ENCODE peak calls at places on chromosomes 3 and 15, in nine cellular contexts. One of them, this sample, is unnamed.
A peak's percentile ranks its signal among the peaks of the same experiment; 100 is the strongest.

GRCh38 chr15:65040461-65040860 is 4.7 kb upstream of the SLC51B start:
- DNase-seq in uterus: no peak
- DNase-seq in effector memory CD8-positive, alpha-beta T cell: no peak
- DNase-seq in T-helper 9 cell: no peak
- DNase-seq in HTR-8/SVneo: no peak
- DNase-seq in iris pigment epithelial cell: no peak
- DNase-seq in HT-29: no peak
- DNase-seq in posterior vena cava: no peak
- DNase-seq in RPMI8226: no peak
- DNase-seq in this sample: no peak

GRCh38 chr15:91790826-91791225 is 62.7 kb upstream of the SLCO3A1 start:
- DNase-seq in effector memory CD8-positive, alpha-beta T cell: no peak
- DNase-seq in iris pigment epithelial cell: peak; percentile 31
- DNase-seq in posterior vena cava: no peak
- DNase-seq in HT-29: no peak
- DNase-seq in uterus: no peak
- DNase-seq in T-helper 9 cell: no peak
- DNase-seq in HTR-8/SVneo: no peak
- DNase-seq in RPMI8226: no peak
- DNase-seq in this sample: no peak

GRCh38 chr15:40343512-40343911 is 2.8 kb upstream of the CCDC9B start:
- DNase-seq in posterior vena cava: peak; percentile 78
- DNase-seq in RPMI8226: no peak
- DNase-seq in HT-29: peak; percentile 51
- DNase-seq in HTR-8/SVneo: peak; percentile 63
- DNase-seq in uterus: no peak
- DNase-seq in effector memory CD8-positive, alpha-beta T cell: no peak
- DNase-seq in T-helper 9 cell: no peak
- DNase-seq in iris pigment epithelial cell: peak; percentile 93
- DNase-seq in this sample: no peak

GRCh38 chr3:44969170-44969569 is 6.8 kb downstream of the ZDHHC3 start:
- DNase-seq in uterus: no peak
- DNase-seq in T-helper 9 cell: no peak
- DNase-seq in effector memory CD8-positive, alpha-beta T cell: no peak
- DNase-seq in HT-29: no peak
- DNase-seq in posterior vena cava: no peak
- DNase-seq in RPMI8226: no peak
- DNase-seq in HTR-8/SVneo: no peak
- DNase-seq in iris pigment epithelial cell: no peak
- DNase-seq in this sample: no peak

GRCh38 chr3:186902154-186902553 is 28.2 kb upstream of the ST6GAL1 start:
- DNase-seq in RPMI8226: no peak
- DNase-seq in posterior vena cava: no peak
- DNase-seq in HT-29: no peak
- DNase-seq in uterus: no peak
- DNase-seq in effector memory CD8-positive, alpha-beta T cell: no peak
- DNase-seq in HTR-8/SVneo: no peak
- DNase-seq in iris pigment epithelial cell: peak; percentile 55
- DNase-seq in T-helper 9 cell: no peak
- DNase-seq in this sample: no peak

GRCh38 chr3:186286114-186286513 is 75.9 kb downstream of the DGKG start:
- DNase-seq in HTR-8/SVneo: no peak
- DNase-seq in posterior vena cava: no peak
- DNase-seq in T-helper 9 cell: no peak
- DNase-seq in HT-29: no peak
- DNase-seq in effector memory CD8-positive, alpha-beta T cell: no peak
- DNase-seq in iris pigment epithelial cell: peak; percentile 45
- DNase-seq in uterus: no peak
- DNase-seq in RPMI8226: no peak
- DNase-seq in this sample: no peak

GRCh38 chr3:138686771-138687221 is 78.2 kb downstream of the FAIM start:
- DNase-seq in effector memory CD8-positive, alpha-beta T cell: no peak
- DNase-seq in HTR-8/SVneo: peak; percentile 27
- DNase-seq in T-helper 9 cell: no peak
- DNase-seq in RPMI8226: peak; percentile 77
- DNase-seq in HT-29: peak; percentile 58
- DNase-seq in posterior vena cava: no peak
- DNase-seq in uterus: no peak
- DNase-seq in iris pigment epithelial cell: peak; percentile 93
- DNase-seq in this sample: no peak

GRCh38 chr3:58692484-58692883 is 25.9 kb upstream of the FAM3D start:
- DNase-seq in effector memory CD8-positive, alpha-beta T cell: no peak
- DNase-seq in iris pigment epithelial cell: no peak
- DNase-seq in HTR-8/SVneo: no peak
- DNase-seq in HT-29: no peak
- DNase-seq in RPMI8226: no peak
- DNase-seq in uterus: no peak
- DNase-seq in T-helper 9 cell: no peak
- DNase-seq in posterior vena cava: no peak
- DNase-seq in this sample: no peak

GRCh38 chr15:41564286-41564959 is 5.4 kb downstream of the TYRO3 start:
- DNase-seq in effector memory CD8-positive, alpha-beta T cell: no peak
- DNase-seq in HT-29: no peak
- DNase-seq in HTR-8/SVneo: no peak
- DNase-seq in posterior vena cava: no peak
- DNase-seq in RPMI8226: no peak
- DNase-seq in iris pigment epithelial cell: no peak
- DNase-seq in uterus: peak; percentile 46
- DNase-seq in T-helper 9 cell: no peak
- DNase-seq in this sample: no peak

GRCh38 chr3:128322030-128323022 is 144.4 kb downstream of the DNAJB8 start:
- DNase-seq in effector memory CD8-positive, alpha-beta T cell: peak; percentile 16
- DNase-seq in T-helper 9 cell: peak; percentile 44
- DNase-seq in uterus: no peak
- DNase-seq in HT-29: no peak
- DNase-seq in posterior vena cava: no peak
- DNase-seq in iris pigment epithelial cell: peak; percentile 59
- DNase-seq in HTR-8/SVneo: no peak
- DNase-seq in RPMI8226: peak; percentile 29
- DNase-seq in this sample: peak; percentile 70

GRCh38 chr3:16999871-17000270 is 115.1 kb downstream of the PLCL2 start:
- DNase-seq in posterior vena cava: no peak
- DNase-seq in iris pigment epithelial cell: no peak
- DNase-seq in RPMI8226: no peak
- DNase-seq in effector memory CD8-positive, alpha-beta T cell: no peak
- DNase-seq in HTR-8/SVneo: no peak
- DNase-seq in T-helper 9 cell: no peak
- DNase-seq in uterus: no peak
- DNase-seq in HT-29: no peak
- DNase-seq in this sample: no peak

GRCh38 chr15:93485438-93485837 is 396.4 kb upstream of the RGMA start:
- DNase-seq in effector memory CD8-positive, alpha-beta T cell: no peak
- DNase-seq in posterior vena cava: no peak
- DNase-seq in T-helper 9 cell: no peak
- DNase-seq in RPMI8226: no peak
- DNase-seq in iris pigment epithelial cell: no peak
- DNase-seq in HT-29: no peak
- DNase-seq in HTR-8/SVneo: no peak
- DNase-seq in uterus: no peak
- DNase-seq in this sample: no peak

GRCh38 chr3:105195260-105195659 is 171.4 kb upstream of the ALCAM start:
- DNase-seq in posterior vena cava: no peak
- DNase-seq in uterus: no peak
- DNase-seq in RPMI8226: no peak
- DNase-seq in HTR-8/SVneo: no peak
- DNase-seq in iris pigment epithelial cell: peak; percentile 73
- DNase-seq in T-helper 9 cell: no peak
- DNase-seq in HT-29: no peak
- DNase-seq in effector memory CD8-positive, alpha-beta T cell: no peak
- DNase-seq in this sample: no peak

GRCh38 chr3:128457918-128458317 is 8.8 kb downstream of the DNAJB8 start:
- DNase-seq in HTR-8/SVneo: no peak
- DNase-seq in RPMI8226: no peak
- DNase-seq in HT-29: no peak
- DNase-seq in effector memory CD8-positive, alpha-beta T cell: no peak
- DNase-seq in T-helper 9 cell: no peak
- DNase-seq in uterus: no peak
- DNase-seq in iris pigment epithelial cell: no peak
- DNase-seq in posterior vena cava: no peak
- DNase-seq in this sample: no peak

This sample was measured in CD8-positive, alpha-beta memory T cell.